ENCODE peak calls at places on chromosomes 12 and 14, in five cellular contexts. I, J, E, G and Z are unnamed samples.
A peak's percentile ranks its signal among the peaks of the same experiment; 100 is the strongest.

GRCh38 chr12:41250748-41251147 is 62.6 kb downstream of the PDZRN4 start:
- DNase-seq in I (peak; percentile 21), J (no peak), E (no peak), G (no peak), Z (no peak)

GRCh38 chr12:14905269-14906004 is 19.8 kb upstream of the MGP start:
- DNase-seq in I (no peak), J (no peak), E (no peak), G (no peak), Z (no peak)

GRCh38 chr14:89165189-89165809 is 251.7 kb downstream of the FOXN3 start:
- DNase-seq in I (peak; percentile 91), J (no peak), E (no peak), G (peak; percentile 39), Z (no peak)

GRCh38 chr12:753401-754237 is 1.2 kb downstream of the WNK1 start:
- DNase-seq in I (peak; percentile 59), J (peak; percentile 16), E (no peak), G (peak; percentile 51), Z (peak; percentile 20)

GRCh38 chr12:21223930-21224329 is 92.9 kb downstream of the SLCO1B1 start:
- DNase-seq in I (no peak), J (no peak), E (no peak), G (no peak), Z (no peak)

GRCh38 chr12:26563555-26563954 is 269.4 kb downstream of the ITPR2 start:
- DNase-seq in I (no peak), J (no peak), E (no peak), G (no peak), Z (no peak)

GRCh38 chr14:55454264-55455151 is 14.1 kb upstream of the TBPL2 start:
- DNase-seq in I (peak; percentile 73), J (no peak), E (peak; percentile 91), G (no peak), Z (no peak)

GRCh38 chr12:27206801-27207502 is 37.1 kb upstream of the STK38L start:
- DNase-seq in I (no peak), J (no peak), E (no peak), G (no peak), Z (no peak)

GRCh38 chr12:67026847-67027246 is 242.3 kb upstream of the CAND1 start:
- DNase-seq in I (no peak), J (no peak), E (no peak), G (no peak), Z (no peak)

GRCh38 chr14:75522224-75522764 is at the start of gene BATF:
- DNase-seq in I (peak; percentile 39), J (peak; percentile 46), E (no peak), G (peak; percentile 63), Z (peak; percentile 72)

GRCh38 chr14:86462193-86462592 is 932.2 kb downstream of the FLRT2 start:
- DNase-seq in I (peak; percentile 54), J (no peak), E (no peak), G (no peak), Z (no peak)

GRCh38 chr12:42979746-42980145 is 390.2 kb upstream of the PRICKLE1 start:
- DNase-seq in I (no peak), J (no peak), E (no peak), G (no peak), Z (no peak)

GRCh38 chr14:87312138-87312537 is 680.8 kb downstream of the GALC start:
- DNase-seq in I (no peak), J (no peak), E (no peak), G (no peak), Z (no peak)

GRCh38 chr14:93041002-93041401 is 74.7 kb downstream of the ITPK1 start:
- DNase-seq in I (no peak), J (no peak), E (no peak), G (no peak), Z (no peak)

GRCh38 chr12:50612882-50613281 is 108.1 kb downstream of the DIP2B start:
- DNase-seq in I (no peak), J (no peak), E (no peak), G (no peak), Z (no peak)

GRCh38 chr14:80216818-80217217 is 5.5 kb upstream of the DIO2 start:
- DNase-seq in I (no peak), J (no peak), E (no peak), G (no peak), Z (no peak)

GRCh38 chr14:45698462-45699134 is 445.6 kb upstream of the MIS18BP1 start:
- DNase-seq in I (peak; percentile 65), J (no peak), E (peak; percentile 27), G (no peak), Z (no peak)

GRCh38 chr12:1925125-1925963 is 6.9 kb upstream of the CACNA2D4 start:
- DNase-seq in I (no peak), J (no peak), E (no peak), G (no peak), Z (no peak)

GRCh38 chr14:70822706-70823185 is 13.4 kb upstream of the MAP3K9 start:
- DNase-seq in I (no peak), J (no peak), E (peak; percentile 20), G (no peak), Z (no peak)

GRCh38 chr12:9701380-9702154 is 31.3 kb downstream of the CLECL1 start:
- DNase-seq in I (no peak), J (no peak), E (no peak), G (no peak), Z (no peak)